ENCODE peak calls at places on chromosomes 4 and X, in five cellular contexts. R, Q, M, P and O are unnamed samples.

GRCh38 chrX:40380649-40381488 is 199.9 kb upstream of the ATP6AP2 start:
- DNase-seq in R (no peak), M (no peak), Q (no peak), P (no peak), O (no peak)

GRCh38 chrX:12819231-12819630 is 28.0 kb downstream of the PRPS2 start:
- DNase-seq in P (no peak), R (no peak), M (no peak), Q (no peak), O (peak; percentile 11)

GRCh38 chr4:37890501-37891220 is at the start of gene TBC1D1:
- DNase-seq in P (no peak), Q (peak; percentile 12), R (no peak), M (peak; percentile 17), O (peak; percentile 10)

GRCh38 chr4:53346920-53347852 is 18.7 kb downstream of the SCFD2 start:
- DNase-seq in Q (no peak), R (peak; percentile 61), M (no peak), P (no peak), O (no peak)

GRCh38 chr4:182385897-182386296 is 142.7 kb downstream of the TENM3 start:
- DNase-seq in R (no peak), P (no peak), Q (no peak), M (no peak), O (no peak)

GRCh38 chr4:26181616-26182015 is 139.2 kb upstream of the RBPJ start:
- DNase-seq in R (peak; percentile 77), M (no peak), Q (no peak), P (no peak), O (no peak)

GRCh38 chrX:46279925-46280313 is 265.3 kb downstream of the ZNF674 start:
- DNase-seq in P (no peak), M (peak; percentile 4), Q (no peak), R (peak; percentile 28), O (no peak)

GRCh38 chr4:153620352-153620751 is 63.7 kb upstream of the TLR2 start:
- DNase-seq in R (peak; percentile 57), M (no peak), Q (no peak), P (no peak), O (no peak)

GRCh38 chr4:99710681-99711345 is 53.2 kb upstream of the C4orf54 start:
- DNase-seq in Q (no peak), P (no peak), R (peak; percentile 63), M (peak; percentile 69), O (no peak)

GRCh38 chr4:90883519-90883918 is 756.3 kb downstream of the CCSER1 start:
- DNase-seq in P (no peak), M (no peak), R (no peak), Q (no peak), O (no peak)

GRCh38 chr4:128338634-128339355 is 51.2 kb upstream of the PGRMC2 start:
- DNase-seq in P (no peak), M (peak; percentile 94), Q (no peak), R (peak; percentile 91), O (no peak)

GRCh38 chr4:14856076-14856926 is 146.0 kb upstream of the CPEB2 start:
- DNase-seq in P (peak; percentile 27), M (peak; percentile 100), Q (no peak), R (peak; percentile 100), O (peak; percentile 80)

GRCh38 chrX:7088968-7089615 is 58.4 kb upstream of the STS start:
- DNase-seq in M (no peak), R (no peak), Q (no peak), P (no peak), O (peak; percentile 79)

GRCh38 chrX:7086384-7086783 is 61.1 kb upstream of the STS start:
- DNase-seq in P (no peak), R (no peak), Q (no peak), M (peak; percentile 21), O (peak; percentile 12)

GRCh38 chrX:7093305-7093704 is 54.2 kb upstream of the STS start:
- DNase-seq in P (no peak), Q (no peak), M (no peak), R (no peak), O (no peak)

GRCh38 chrX:7091923-7092322 is 55.6 kb upstream of the STS start:
- DNase-seq in Q (no peak), P (no peak), M (no peak), R (no peak), O (no peak)

GRCh38 chrX:7090506-7091095 is 56.9 kb upstream of the STS start:
- DNase-seq in P (no peak), M (peak; percentile 13), R (no peak), Q (no peak), O (no peak)
- H2BK15ac ChIP-seq in P (no peak overlapping the region), M (no peak overlapping the region), R (no peak overlapping the region), Q (no peak overlapping the region), O (no peak overlapping the region)

GRCh38 chr4:112156546-112156945 is 11.3 kb downstream of the FAM241A start:
- DNase-seq in M (no peak), P (no peak), Q (no peak), R (no peak), O (no peak)
- H3K4me2 ChIP-seq in M (no peak overlapping the region), P (no peak overlapping the region), Q (no peak overlapping the region), R (no peak overlapping the region), O (no peak overlapping the region)

GRCh38 chr4:89067407-89067806 is 10.4 kb upstream of the FAM13A start:
- DNase-seq in M (no peak), P (no peak), R (no peak), Q (no peak), O (peak; percentile 66)
- H3K4me3 ChIP-seq in M (no peak overlapping the region), P (no peak overlapping the region), R (no peak overlapping the region), Q (no peak overlapping the region), O (no peak overlapping the region)

GRCh38 chr4:3471098-3471760 is 8.1 kb downstream of the DOK7 start:
- DNase-seq in Q (no peak), M (no peak), P (no peak), R (no peak), O (no peak)

GRCh38 chr4:3471886-3472285 is 8.8 kb downstream of the DOK7 start:
- DNase-seq in M (no peak), Q (no peak), R (no peak), P (no peak), O (no peak)

GRCh38 chr4:3469386-3470243 is 6.5 kb downstream of the DOK7 start:
- DNase-seq in P (no peak), R (no peak), Q (no peak), M (no peak), O (no peak)

GRCh38 chr4:3468804-3469203 is 5.7 kb downstream of the DOK7 start:
- DNase-seq in R (no peak), P (no peak), Q (no peak), M (no peak), O (no peak)

GRCh38 chr4:3470244-3471097 is 7.4 kb downstream of the DOK7 start:
- DNase-seq in M (no peak), R (peak; percentile 60), Q (no peak), P (no peak), O (no peak)
- H2BK15ac ChIP-seq in M (no peak overlapping the region), R (no peak overlapping the region), Q (no peak overlapping the region), P (no peak overlapping the region), O (no peak overlapping the region)

GRCh38 chr4:7823416-7823824 is 116.2 kb downstream of the AFAP1 start:
- DNase-seq in Q (no peak), R (no peak), M (no peak), P (no peak), O (no peak)
- H3K4me2 ChIP-seq in Q (no peak overlapping the region), R (peak overlapping the region; percentile 6), M (peak overlapping the region; percentile 49), P (no peak overlapping the region), O (no peak overlapping the region)